ENCODE peak calls at places on chromosome 3, in nine cellular contexts. T, S, V, R, W, E, Z, Q and K are unnamed samples.

GRCh38 chr3:39318311-39318710 is 11.2 kb upstream of the CCR8 start:
- DNase-seq in T (no peak), S (no peak), V (no peak), R (no peak), W (no peak), E (no peak), Z (no peak), Q (no peak), K (no peak)

GRCh38 chr3:63295356-63295755 is 17.2 kb downstream of the SYNPR start:
- DNase-seq in T (no peak), S (no peak), V (no peak), R (no peak), W (no peak), E (no peak), Z (no peak), Q (no peak), K (no peak)

GRCh38 chr3:101870138-101870537 is 20.8 kb downstream of the NFKBIZ start:
- DNase-seq in T (no peak), S (no peak), V (no peak), R (no peak), W (no peak), E (no peak), Z (no peak), Q (no peak), K (no peak)

GRCh38 chr3:132804498-132804897 is 82.3 kb upstream of the NPHP3 start:
- DNase-seq in T (no peak), S (no peak), V (no peak), R (peak; percentile 22), W (no peak), E (no peak), Z (no peak), Q (no peak), K (no peak)

GRCh38 chr3:133578548-133579191 is 5.2 kb downstream of the CDV3 start:
- DNase-seq in T (no peak), S (no peak), V (no peak), R (peak; percentile 70), W (no peak), E (no peak), Z (no peak), Q (no peak), K (no peak)

GRCh38 chr3:50436063-50436674 is 67.3 kb downstream of the CACNA2D2 start:
- DNase-seq in T (no peak), S (peak; percentile 53), V (peak; percentile 65), R (peak; percentile 49), W (no peak), E (no peak), Z (peak; percentile 85), Q (peak; percentile 64), K (no peak)

GRCh38 chr3:69541823-69542264 is 156.0 kb upstream of the FRMD4B start:
- DNase-seq in T (no peak), S (no peak), V (no peak), R (peak; percentile 7), W (no peak), E (no peak), Z (peak; percentile 11), Q (peak; percentile 47), K (no peak)

GRCh38 chr3:45218578-45219390 is 7.3 kb downstream of the TMEM158 start:
- DNase-seq in T (no peak), S (no peak), V (no peak), R (peak; percentile 47), W (no peak), E (no peak), Z (no peak), Q (no peak), K (no peak)

GRCh38 chr3:51671090-51672082 is at the start of gene TEX264:
- DNase-seq in T (no peak), S (peak; percentile 83), V (peak; percentile 95), R (peak; percentile 90), W (no peak), E (peak; percentile 94), Z (peak; percentile 99), Q (peak; percentile 91), K (peak; percentile 77)

GRCh38 chr3:43963208-43963607 is 272.5 kb downstream of the ABHD5 start:
- DNase-seq in T (no peak), S (no peak), V (no peak), R (no peak), W (no peak), E (no peak), Z (no peak), Q (no peak), K (no peak)

GRCh38 chr3:101778385-101779046 is 495 bp upstream of the NXPE3 start:
- DNase-seq in T (no peak), S (no peak), V (no peak), R (no peak), W (no peak), E (no peak), Z (no peak), Q (no peak), K (no peak)

GRCh38 chr3:125587039-125587664 is 8.1 kb downstream of the OSBPL11 start:
- DNase-seq in T (no peak), S (no peak), V (no peak), R (peak; percentile 49), W (no peak), E (no peak), Z (no peak), Q (no peak), K (no peak)

GRCh38 chr3:176920806-176921205 is 276.5 kb downstream of the TBL1XR1 start:
- DNase-seq in T (no peak), S (no peak), V (no peak), R (no peak), W (no peak), E (no peak), Z (no peak), Q (no peak), K (no peak)

GRCh38 chr3:60743631-60744164 is 507.6 kb downstream of the FHIT start:
- DNase-seq in T (peak; percentile 73), S (no peak), V (no peak), R (no peak), W (no peak), E (no peak), Z (no peak), Q (no peak), K (no peak)

GRCh38 chr3:101732240-101732641 is 7.8 kb downstream of the CEP97 start:
- DNase-seq in T (no peak), S (no peak), V (no peak), R (no peak), W (no peak), E (no peak), Z (no peak), Q (peak; percentile 47), K (no peak)

GRCh38 chr3:192212979-192213378 is 514.4 kb downstream of the FGF12 start:
- DNase-seq in T (no peak), S (no peak), V (no peak), R (no peak), W (no peak), E (no peak), Z (no peak), Q (peak; percentile 13), K (no peak)

GRCh38 chr3:112351823-112352222 is 18.9 kb downstream of the CD200 start:
- DNase-seq in T (no peak), S (no peak), V (no peak), R (no peak), W (no peak), E (no peak), Z (no peak), Q (no peak), K (no peak)

GRCh38 chr3:66642015-66642414 is 141.2 kb upstream of the LRIG1 start:
- DNase-seq in T (no peak), S (no peak), V (no peak), R (no peak), W (no peak), E (no peak), Z (no peak), Q (no peak), K (no peak)

GRCh38 chr3:127038476-127038875 is 55.6 kb downstream of the PLXNA1 start:
- DNase-seq in T (no peak), S (no peak), V (no peak), R (no peak), W (no peak), E (no peak), Z (no peak), Q (no peak), K (no peak)

GRCh38 chr3:28139967-28140634 is 101.3 kb upstream of the CMC1 start:
- DNase-seq in T (no peak), S (no peak), V (no peak), R (peak; percentile 67), W (no peak), E (no peak), Z (no peak), Q (no peak), K (no peak)

GRCh38 chr3:53570709-53571108 is 76.3 kb downstream of the CACNA1D start:
- DNase-seq in T (no peak), S (no peak), V (no peak), R (peak; percentile 2), W (no peak), E (no peak), Z (no peak), Q (no peak), K (no peak)

GRCh38 chr3:127908202-127908601 is 6.8 kb upstream of the KBTBD12 start:
- DNase-seq in T (no peak), S (no peak), V (no peak), R (no peak), W (no peak), E (no peak), Z (no peak), Q (no peak), K (no peak)

GRCh38 chr3:97971679-97972567 is at the start of gene RIOX2:
- DNase-seq in T (no peak), S (peak; percentile 34), V (peak; percentile 73), R (peak; percentile 78), W (peak; percentile 22), E (peak; percentile 89), Z (peak; percentile 70), Q (peak; percentile 81), K (peak; percentile 13)

GRCh38 chr3:132033471-132033870 is 1.3 kb downstream of the CPNE4 start:
- DNase-seq in T (no peak), S (no peak), V (no peak), R (no peak), W (no peak), E (no peak), Z (no peak), Q (no peak), K (no peak)

GRCh38 chr3:48845170-48845569 is 2.5 kb downstream of the PRKAR2A start:
- DNase-seq in T (no peak), S (no peak), V (no peak), R (peak; percentile 10), W (no peak), E (no peak), Z (no peak), Q (no peak), K (no peak)

GRCh38 chr3:46853441-46854410 is 9.5 kb downstream of the MYL3 start:
- DNase-seq in T (no peak), S (no peak), V (no peak), R (no peak), W (no peak), E (no peak), Z (no peak), Q (peak; percentile 1), K (no peak)